ENCODE peak calls at places on chromosomes 5 and 9, in eight cellular contexts. One of them, this sample, is unnamed.

GRCh38 chr5:67144183-67144639 is 52.4 kb downstream of the CD180 start:
- DNase-seq in AG04450: no peak
- DNase-seq in endothelial cell: no peak
- DNase-seq in tibial artery: no peak
- DNase-seq in MCF 10A: no peak
- DNase-seq in Calu3: no peak
- DNase-seq in left lung: no peak
- DNase-seq in PC-9: no peak
- DNase-seq in this sample: no peak

GRCh38 chr9:116448463-116448862 is 238.6 kb upstream of the TRIM32 start:
- DNase-seq in PC-9: no peak
- DNase-seq in AG04450: no peak
- DNase-seq in left lung: no peak
- DNase-seq in endothelial cell: no peak
- DNase-seq in Calu3: no peak
- DNase-seq in MCF 10A: no peak
- DNase-seq in tibial artery: no peak
- DNase-seq in this sample: no peak

GRCh38 chr9:127053908-127054307 is 68.5 kb downstream of the ANGPTL2 start:
- DNase-seq in AG04450: no peak
- DNase-seq in endothelial cell: no peak
- DNase-seq in left lung: no peak
- DNase-seq in MCF 10A: no peak
- DNase-seq in tibial artery: peak
- DNase-seq in PC-9: no peak
- DNase-seq in Calu3: no peak
- DNase-seq in this sample: no peak

GRCh38 chr5:28110756-28111155 is 1072.4 kb upstream of the CDH9 start:
- DNase-seq in PC-9: no peak
- DNase-seq in MCF 10A: no peak
- DNase-seq in endothelial cell: no peak
- DNase-seq in AG04450: no peak
- DNase-seq in left lung: no peak
- DNase-seq in Calu3: no peak
- DNase-seq in tibial artery: no peak
- DNase-seq in this sample: no peak

GRCh38 chr5:117262607-117263131 is 688.0 kb upstream of the SEMA6A start:
- DNase-seq in Calu3: no peak
- DNase-seq in AG04450: no peak
- DNase-seq in left lung: no peak
- DNase-seq in endothelial cell: no peak
- DNase-seq in MCF 10A: peak
- DNase-seq in PC-9: no peak
- DNase-seq in tibial artery: no peak
- DNase-seq in this sample: no peak

GRCh38 chr5:10595305-10595677 is 31.4 kb downstream of the ANKRD33B start:
- DNase-seq in MCF 10A: peak
- DNase-seq in endothelial cell: no peak
- DNase-seq in tibial artery: peak
- DNase-seq in Calu3: no peak
- DNase-seq in PC-9: no peak
- DNase-seq in left lung: no peak
- DNase-seq in AG04450: no peak
- DNase-seq in this sample: peak

GRCh38 chr5:88555658-88556057 is 287.0 kb upstream of the TMEM161B start:
- DNase-seq in AG04450: no peak
- DNase-seq in MCF 10A: no peak
- DNase-seq in Calu3: no peak
- DNase-seq in endothelial cell: peak
- DNase-seq in PC-9: no peak
- DNase-seq in tibial artery: no peak
- DNase-seq in left lung: no peak
- DNase-seq in this sample: no peak

GRCh38 chr9:114110180-114110579 is 11.1 kb upstream of the KIF12 start:
- DNase-seq in MCF 10A: peak
- DNase-seq in left lung: peak
- DNase-seq in Calu3: no peak
- DNase-seq in AG04450: peak
- DNase-seq in tibial artery: no peak
- DNase-seq in PC-9: no peak
- DNase-seq in endothelial cell: no peak
- DNase-seq in this sample: peak

GRCh38 chr9:128114326-128115186 is 13.0 kb downstream of the PTGES2 start:
- DNase-seq in Calu3: no peak
- DNase-seq in endothelial cell: no peak
- DNase-seq in PC-9: no peak
- DNase-seq in tibial artery: peak
- DNase-seq in left lung: peak
- DNase-seq in MCF 10A: no peak
- DNase-seq in AG04450: no peak
- DNase-seq in this sample: no peak

GRCh38 chr5:177472460-177473441 is 683 bp downstream of the DBN1 start:
- DNase-seq in endothelial cell: peak
- DNase-seq in PC-9: no peak
- DNase-seq in MCF 10A: no peak
- DNase-seq in tibial artery: peak
- DNase-seq in left lung: no peak
- DNase-seq in AG04450: no peak
- DNase-seq in Calu3: peak
- DNase-seq in this sample: no peak

GRCh38 chr5:142095035-142095434 is 13.5 kb upstream of the NDFIP1 start:
- DNase-seq in MCF 10A: no peak
- DNase-seq in endothelial cell: no peak
- DNase-seq in Calu3: no peak
- DNase-seq in tibial artery: no peak
- DNase-seq in left lung: no peak
- DNase-seq in PC-9: no peak
- DNase-seq in AG04450: no peak
- DNase-seq in this sample: no peak

GRCh38 chr5:141826674-141827073 is 51.5 kb downstream of the PCDH1 start:
- DNase-seq in left lung: no peak
- DNase-seq in Calu3: no peak
- DNase-seq in MCF 10A: no peak
- DNase-seq in tibial artery: no peak
- DNase-seq in endothelial cell: no peak
- DNase-seq in AG04450: no peak
- DNase-seq in PC-9: no peak
- DNase-seq in this sample: no peak

DNA sequence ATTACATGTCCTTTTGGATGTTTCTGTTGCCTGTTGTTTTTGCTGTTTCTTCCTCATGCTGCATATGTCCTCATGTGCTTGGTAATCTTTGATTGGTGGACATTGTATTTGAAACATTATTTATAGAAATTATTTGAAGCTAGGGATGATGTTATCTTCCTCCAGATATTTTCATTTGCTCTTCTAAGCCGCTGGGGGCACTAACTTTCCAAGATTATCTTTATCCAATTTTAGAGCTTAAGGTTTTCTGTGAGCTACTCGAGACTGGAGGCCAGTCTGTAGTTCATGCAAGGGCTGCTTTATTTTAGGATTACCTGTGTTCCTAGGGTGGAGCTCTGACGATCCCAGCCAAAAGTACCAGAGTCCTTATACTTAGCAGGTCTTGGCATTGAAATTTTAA is 40.9 kb downstream of the STX17 start:
- DNase-seq in PC-9: no peak
- DNase-seq in left lung: no peak
- DNase-seq in Calu3: no peak
- DNase-seq in AG04450: no peak
- DNase-seq in tibial artery: no peak
- DNase-seq in MCF 10A: no peak
- DNase-seq in endothelial cell: no peak
- DNase-seq in this sample: no peak
- TF ChIP-seq CTCF in PC-9: no peak
- TF ChIP-seq CTCF in left lung: no peak
- TF ChIP-seq CTCF in Calu3: no peak
- TF ChIP-seq CTCF in AG04450: peak
- TF ChIP-seq CTCF in tibial artery: no peak
- TF ChIP-seq CTCF in MCF 10A: no peak
- TF ChIP-seq CTCF in endothelial cell: peak
- TF ChIP-seq CTCF in this sample: peak

GRCh38 chr5:131164161-131164930 is 710 bp downstream of the HINT1 start:
- DNase-seq in MCF 10A: peak
- DNase-seq in AG04450: peak
- DNase-seq in tibial artery: peak
- DNase-seq in left lung: peak
- DNase-seq in Calu3: peak
- DNase-seq in endothelial cell: peak
- DNase-seq in PC-9: peak
- DNase-seq in this sample: no peak
- TF ChIP-seq CTCF in MCF 10A: no peak
- TF ChIP-seq CTCF in AG04450: no peak
- TF ChIP-seq CTCF in tibial artery: no peak
- TF ChIP-seq CTCF in left lung: no peak
- TF ChIP-seq CTCF in Calu3: no peak
- TF ChIP-seq CTCF in endothelial cell: no peak
- TF ChIP-seq CTCF in PC-9: no peak
- TF ChIP-seq CTCF in this sample: no peak

GRCh38 chr9:75269202-75269601 is 180.9 kb downstream of the OSTF1 start:
- DNase-seq in MCF 10A: no peak
- DNase-seq in PC-9: no peak
- DNase-seq in left lung: no peak
- DNase-seq in endothelial cell: no peak
- DNase-seq in Calu3: no peak
- DNase-seq in AG04450: no peak
- DNase-seq in tibial artery: no peak
- DNase-seq in this sample: no peak

DNA sequence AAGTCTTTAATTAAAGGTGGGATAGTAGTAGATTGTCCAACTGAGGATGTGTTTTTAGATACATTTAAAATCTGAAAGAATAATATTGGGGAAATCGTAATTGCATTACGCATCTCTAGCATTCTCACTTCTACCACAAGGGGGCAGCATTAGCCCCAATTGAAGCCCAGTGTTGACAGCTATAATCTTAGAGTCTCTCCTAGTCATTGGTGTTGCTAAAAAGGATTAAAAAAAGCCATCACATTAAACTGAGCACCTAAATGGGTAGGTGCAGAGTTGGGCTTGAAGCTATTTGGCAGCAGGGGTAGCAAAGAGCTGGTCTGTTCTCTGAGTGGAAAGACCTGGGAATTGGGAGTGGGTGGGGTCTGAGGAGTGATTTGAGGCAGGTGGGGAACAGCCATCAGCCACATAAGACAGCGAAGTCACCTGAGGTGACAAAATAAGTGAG is 177.2 kb downstream of the OSTF1 start:
- DNase-seq in MCF 10A: peak
- DNase-seq in Calu3: peak
- DNase-seq in AG04450: no peak
- DNase-seq in tibial artery: no peak
- DNase-seq in left lung: no peak
- DNase-seq in endothelial cell: peak
- DNase-seq in PC-9: no peak
- DNase-seq in this sample: no peak
- TF ChIP-seq CTCF in MCF 10A: peak
- TF ChIP-seq CTCF in Calu3: peak
- TF ChIP-seq CTCF in AG04450: peak
- TF ChIP-seq CTCF in tibial artery: peak
- TF ChIP-seq CTCF in left lung: peak
- TF ChIP-seq CTCF in endothelial cell: peak
- TF ChIP-seq CTCF in PC-9: peak
- TF ChIP-seq CTCF in this sample: peak

GRCh38 chr5:102152906-102153787 is 142.9 kb downstream of the SLCO4C1 start:
- DNase-seq in PC-9: no peak
- DNase-seq in left lung: no peak
- DNase-seq in Calu3: peak
- DNase-seq in endothelial cell: peak
- DNase-seq in tibial artery: no peak
- DNase-seq in AG04450: no peak
- DNase-seq in MCF 10A: peak
- DNase-seq in this sample: no peak
- TF ChIP-seq CTCF in PC-9: peak
- TF ChIP-seq CTCF in left lung: peak
- TF ChIP-seq CTCF in Calu3: peak
- TF ChIP-seq CTCF in endothelial cell: peak
- TF ChIP-seq CTCF in tibial artery: peak
- TF ChIP-seq CTCF in AG04450: peak
- TF ChIP-seq CTCF in MCF 10A: peak
- TF ChIP-seq CTCF in this sample: peak

DNA sequence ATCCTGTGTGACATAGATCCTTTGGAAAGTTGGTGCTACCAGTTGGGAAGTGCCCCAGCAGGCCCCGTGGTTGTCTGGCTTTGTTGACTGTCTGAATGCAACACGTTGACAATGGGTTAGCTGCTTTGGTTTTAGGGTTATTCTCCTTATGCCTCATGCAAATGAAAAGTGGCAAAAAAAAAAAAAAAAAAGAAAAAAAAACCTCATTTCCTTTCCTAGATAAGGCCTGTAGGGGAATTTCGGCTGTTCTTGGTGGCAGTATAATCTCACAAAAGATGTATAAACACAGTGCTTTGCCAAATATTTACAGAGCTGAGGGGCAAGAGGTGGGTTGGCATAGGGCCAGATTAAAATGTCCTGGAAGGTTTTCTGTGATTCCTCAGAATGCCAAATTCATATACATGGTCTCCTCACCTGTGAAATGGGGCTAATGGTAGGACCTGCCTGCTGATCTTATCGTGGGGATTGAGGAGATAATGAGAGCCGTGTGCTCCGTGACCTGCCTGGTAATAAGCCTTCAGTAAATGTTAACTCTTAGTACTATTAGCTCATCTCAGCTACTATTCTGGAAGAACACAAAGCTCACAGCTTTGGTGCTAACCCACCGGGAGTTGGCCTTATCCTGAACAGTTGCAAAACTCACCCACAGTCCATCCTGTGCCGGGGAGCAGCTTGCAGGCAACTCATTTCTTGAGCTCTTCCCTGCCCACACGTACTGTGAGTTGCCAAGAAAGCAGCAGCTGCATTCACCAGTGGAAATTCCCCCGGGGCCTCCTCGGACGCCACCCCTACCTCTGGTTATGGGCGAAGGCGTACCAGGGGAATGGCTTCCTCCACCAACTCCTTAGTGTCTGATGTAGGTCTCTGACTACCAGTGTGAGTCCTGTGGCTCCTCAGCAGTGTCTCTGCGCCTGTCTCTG is 220.3 kb downstream of the NR3C1 start:
- DNase-seq in tibial artery: peak
- DNase-seq in AG04450: no peak
- DNase-seq in left lung: no peak
- DNase-seq in PC-9: no peak
- DNase-seq in MCF 10A: no peak
- DNase-seq in Calu3: no peak
- DNase-seq in endothelial cell: no peak
- DNase-seq in this sample: no peak
- TF ChIP-seq CTCF in tibial artery: no peak
- TF ChIP-seq CTCF in AG04450: no peak
- TF ChIP-seq CTCF in left lung: no peak
- TF ChIP-seq CTCF in PC-9: no peak
- TF ChIP-seq CTCF in MCF 10A: no peak
- TF ChIP-seq CTCF in Calu3: no peak
- TF ChIP-seq CTCF in endothelial cell: no peak
- TF ChIP-seq CTCF in this sample: no peak

GRCh38 chr9:74107692-74108091 is 389.4 kb upstream of the RORB start:
- DNase-seq in PC-9: no peak
- DNase-seq in Calu3: no peak
- DNase-seq in endothelial cell: no peak
- DNase-seq in left lung: no peak
- DNase-seq in AG04450: no peak
- DNase-seq in tibial artery: no peak
- DNase-seq in MCF 10A: no peak
- DNase-seq in this sample: no peak
- TF ChIP-seq CTCF in PC-9: no peak
- TF ChIP-seq CTCF in Calu3: no peak
- TF ChIP-seq CTCF in endothelial cell: no peak
- TF ChIP-seq CTCF in left lung: no peak
- TF ChIP-seq CTCF in AG04450: no peak
- TF ChIP-seq CTCF in tibial artery: no peak
- TF ChIP-seq CTCF in MCF 10A: no peak
- TF ChIP-seq CTCF in this sample: no peak

GRCh38 chr9:11149065-11149464 is 536.3 kb upstream of the PTPRD start:
- DNase-seq in Calu3: no peak
- DNase-seq in AG04450: no peak
- DNase-seq in tibial artery: no peak
- DNase-seq in endothelial cell: peak
- DNase-seq in MCF 10A: peak
- DNase-seq in PC-9: no peak
- DNase-seq in left lung: no peak
- DNase-seq in this sample: no peak
- TF ChIP-seq CTCF in Calu3: no peak
- TF ChIP-seq CTCF in AG04450: no peak
- TF ChIP-seq CTCF in tibial artery: no peak
- TF ChIP-seq CTCF in endothelial cell: no peak
- TF ChIP-seq CTCF in MCF 10A: no peak
- TF ChIP-seq CTCF in PC-9: no peak
- TF ChIP-seq CTCF in left lung: no peak
- TF ChIP-seq CTCF in this sample: no peak